ENCODE peak calls at places on chromosome 20, in seven cellular contexts. One of them, this sample, is unnamed.

GRCh38 chr20:45951474-45951873 is 17.0 kb downstream of the PCIF1 start:
- DNase-seq in neuronal stem cell: no peak
- DNase-seq in mesenchymal stem cell: no peak
- DNase-seq in mesendoderm: no peak
- DNase-seq in H9: no peak
- DNase-seq in IMR-90: no peak
- DNase-seq in trophoblast cell: no peak
- DNase-seq in this sample: no peak

GRCh38 chr20:41618807-41619294 is 674 bp upstream of the CHD6 start:
- DNase-seq in mesenchymal stem cell: peak; percentile 23
- DNase-seq in neuronal stem cell: no peak
- DNase-seq in trophoblast cell: peak; percentile 9
- DNase-seq in H9: no peak
- DNase-seq in IMR-90: no peak
- DNase-seq in mesendoderm: no peak
- DNase-seq in this sample: no peak

GRCh38 chr20:4326194-4327065 is 311.1 kb upstream of the RNF24 start:
- DNase-seq in H9: no peak
- DNase-seq in IMR-90: peak; percentile 4
- DNase-seq in mesenchymal stem cell: no peak
- DNase-seq in trophoblast cell: peak; percentile 91
- DNase-seq in mesendoderm: no peak
- DNase-seq in neuronal stem cell: no peak
- DNase-seq in this sample: no peak

GRCh38 chr20:56710577-56711465 is 81.7 kb downstream of the TFAP2C start:
- DNase-seq in mesendoderm: no peak
- DNase-seq in neuronal stem cell: no peak
- DNase-seq in trophoblast cell: no peak
- DNase-seq in IMR-90: peak; percentile 13
- DNase-seq in mesenchymal stem cell: peak; percentile 63
- DNase-seq in H9: no peak
- DNase-seq in this sample: no peak

GRCh38 chr20:45768479-45768878 is 23.2 kb downstream of the WFDC3 start:
- DNase-seq in IMR-90: no peak
- DNase-seq in neuronal stem cell: no peak
- DNase-seq in trophoblast cell: no peak
- DNase-seq in H9: no peak
- DNase-seq in mesenchymal stem cell: no peak
- DNase-seq in mesendoderm: no peak
- DNase-seq in this sample: no peak

GRCh38 chr20:10067305-10067704 is 32.5 kb downstream of the ANKEF1 start:
- DNase-seq in H9: no peak
- DNase-seq in mesenchymal stem cell: no peak
- DNase-seq in IMR-90: no peak
- DNase-seq in neuronal stem cell: no peak
- DNase-seq in trophoblast cell: no peak
- DNase-seq in mesendoderm: no peak
- DNase-seq in this sample: no peak

GRCh38 chr20:57283867-57284266 is 17.4 kb upstream of the BMP7 start:
- DNase-seq in mesendoderm: no peak
- DNase-seq in neuronal stem cell: no peak
- DNase-seq in mesenchymal stem cell: no peak
- DNase-seq in IMR-90: no peak
- DNase-seq in H9: no peak
- DNase-seq in trophoblast cell: no peak
- DNase-seq in this sample: no peak

GRCh38 chr20:60341062-60341461 is 382.8 kb downstream of the CDH26 start:
- DNase-seq in mesendoderm: no peak
- DNase-seq in IMR-90: no peak
- DNase-seq in H9: no peak
- DNase-seq in trophoblast cell: no peak
- DNase-seq in mesenchymal stem cell: no peak
- DNase-seq in neuronal stem cell: no peak
- DNase-seq in this sample: no peak

GRCh38 chr20:32282461-32282860 is 5.0 kb downstream of the KIF3B start:
- DNase-seq in IMR-90: no peak
- DNase-seq in mesendoderm: no peak
- DNase-seq in neuronal stem cell: no peak
- DNase-seq in trophoblast cell: no peak
- DNase-seq in mesenchymal stem cell: no peak
- DNase-seq in H9: no peak
- DNase-seq in this sample: no peak

GRCh38 chr20:1087311-1087710 is 31.1 kb upstream of the PSMF1 start:
- DNase-seq in neuronal stem cell: no peak
- DNase-seq in mesendoderm: no peak
- DNase-seq in H9: no peak
- DNase-seq in mesenchymal stem cell: no peak
- DNase-seq in trophoblast cell: no peak
- DNase-seq in IMR-90: no peak
- DNase-seq in this sample: no peak

GRCh38 chr20:13008761-13009681 is at the start of gene SPTLC3:
- DNase-seq in IMR-90: peak; percentile 36
- DNase-seq in mesendoderm: peak; percentile 85
- DNase-seq in mesenchymal stem cell: peak; percentile 38
- DNase-seq in neuronal stem cell: no peak
- DNase-seq in H9: peak; percentile 60
- DNase-seq in trophoblast cell: peak; percentile 98
- DNase-seq in this sample: no peak

GRCh38 chr20:52191132-52191435 is 495 bp downstream of the ZFP64 start:
- DNase-seq in mesendoderm: no peak
- DNase-seq in mesenchymal stem cell: peak; percentile 47
- DNase-seq in trophoblast cell: no peak
- DNase-seq in neuronal stem cell: no peak
- DNase-seq in H9: no peak
- DNase-seq in IMR-90: peak; percentile 7
- DNase-seq in this sample: no peak

GRCh38 chr20:63093966-63094766 is 87.4 kb upstream of the BHLHE23 start:
- DNase-seq in mesendoderm: no peak
- DNase-seq in mesenchymal stem cell: no peak
- DNase-seq in neuronal stem cell: no peak
- DNase-seq in IMR-90: no peak
- DNase-seq in H9: peak; percentile 22
- DNase-seq in trophoblast cell: no peak
- DNase-seq in this sample: peak; percentile 43

GRCh38 chr20:45911486-45912343 is at the start of gene PLTP:
- DNase-seq in trophoblast cell: no peak
- DNase-seq in neuronal stem cell: peak; percentile 78
- DNase-seq in IMR-90: peak; percentile 57
- DNase-seq in H9: peak; percentile 80
- DNase-seq in mesenchymal stem cell: peak; percentile 85
- DNase-seq in mesendoderm: peak; percentile 82
- DNase-seq in this sample: no peak

GRCh38 chr20:53793783-53794383 is 200.2 kb upstream of the ZNF217 start:
- DNase-seq in mesenchymal stem cell: no peak
- DNase-seq in IMR-90: no peak
- DNase-seq in neuronal stem cell: no peak
- DNase-seq in mesendoderm: no peak
- DNase-seq in H9: no peak
- DNase-seq in trophoblast cell: peak; percentile 73
- DNase-seq in this sample: no peak

GRCh38 chr20:53786445-53787267 is 193.0 kb upstream of the ZNF217 start:
- DNase-seq in neuronal stem cell: no peak
- DNase-seq in H9: no peak
- DNase-seq in mesendoderm: peak; percentile 27
- DNase-seq in trophoblast cell: no peak
- DNase-seq in mesenchymal stem cell: no peak
- DNase-seq in IMR-90: no peak
- DNase-seq in this sample: no peak

GRCh38 chr20:53788253-53789022 is 194.8 kb upstream of the ZNF217 start:
- DNase-seq in mesenchymal stem cell: no peak
- DNase-seq in neuronal stem cell: no peak
- DNase-seq in trophoblast cell: no peak
- DNase-seq in IMR-90: no peak
- DNase-seq in mesendoderm: no peak
- DNase-seq in H9: no peak
- DNase-seq in this sample: no peak

GRCh38 chr20:53792946-53793536 is 199.4 kb upstream of the ZNF217 start:
- DNase-seq in neuronal stem cell: no peak
- DNase-seq in mesenchymal stem cell: peak; percentile 25
- DNase-seq in mesendoderm: no peak
- DNase-seq in H9: no peak
- DNase-seq in IMR-90: no peak
- DNase-seq in trophoblast cell: no peak
- DNase-seq in this sample: no peak

DNA sequence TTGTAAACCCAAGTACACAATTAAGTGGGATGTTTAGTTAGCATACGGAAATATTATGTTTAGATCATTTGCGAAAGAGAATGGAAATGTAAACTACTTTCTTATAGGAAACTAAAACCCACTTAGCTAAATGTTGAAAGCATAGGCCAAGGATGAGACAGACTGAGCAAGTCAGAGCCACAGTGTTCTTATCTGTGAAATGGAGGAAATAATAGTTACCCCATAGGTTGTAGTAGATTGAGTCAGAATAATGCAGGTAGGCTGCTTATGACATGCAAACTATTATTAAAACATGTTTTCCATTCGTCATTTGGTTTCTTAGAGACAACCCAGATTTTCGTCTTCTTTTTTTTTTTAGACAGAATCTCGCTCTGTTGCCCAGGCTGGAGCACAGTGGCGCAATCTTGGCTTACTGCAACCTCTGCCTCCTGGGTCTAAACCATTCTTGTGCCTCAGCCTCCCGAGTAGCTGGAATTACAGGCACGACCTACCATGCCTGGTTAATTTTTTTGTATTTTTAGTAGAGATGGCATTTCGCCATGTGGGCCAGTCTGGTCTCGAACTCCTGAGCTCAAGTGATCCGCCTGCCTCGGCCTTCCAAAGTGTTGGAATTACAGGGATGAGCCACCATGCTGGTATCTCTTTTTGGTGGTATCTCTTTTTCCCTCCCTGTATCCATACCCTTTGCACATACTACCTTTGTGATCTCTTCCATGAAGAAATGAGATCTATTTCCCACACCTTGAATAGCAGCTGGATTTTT is 196.5 kb upstream of the ZNF217 start:
- DNase-seq in neuronal stem cell: no peak
- DNase-seq in mesendoderm: no peak
- DNase-seq in trophoblast cell: peak; percentile 94
- DNase-seq in mesenchymal stem cell: no peak
- DNase-seq in IMR-90: no peak
- DNase-seq in H9: no peak
- DNase-seq in this sample: no peak
- H4K8ac ChIP-seq in neuronal stem cell: no peak overlapping the region
- H4K8ac ChIP-seq in mesendoderm: no peak overlapping the region
- H4K8ac ChIP-seq in trophoblast cell: no peak overlapping the region
- H4K8ac ChIP-seq in mesenchymal stem cell: no peak overlapping the region
- H4K8ac ChIP-seq in IMR-90: no peak overlapping the region
- H4K8ac ChIP-seq in H9: no peak overlapping the region
- H4K8ac ChIP-seq in this sample: no peak overlapping the region

DNA sequence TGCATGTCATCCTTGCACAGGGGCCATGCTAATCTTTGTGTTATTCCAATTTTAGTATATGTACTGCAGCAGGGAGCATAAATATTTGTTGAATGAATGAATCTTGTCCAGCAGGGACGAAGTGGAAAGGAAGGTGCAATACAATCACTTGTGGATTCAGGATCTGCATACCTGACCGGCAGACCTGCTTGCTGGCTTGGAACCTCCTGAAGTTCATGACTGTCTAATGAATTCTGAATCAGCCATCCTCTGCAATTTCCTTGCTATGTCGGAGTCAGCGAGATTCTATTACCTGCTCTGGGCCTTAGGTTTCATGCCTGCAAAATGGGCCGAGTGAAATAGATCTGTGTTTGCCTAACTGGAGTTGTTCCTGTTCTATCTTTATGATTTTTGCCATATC is 17.4 kb upstream of the NCOA3 start:
- DNase-seq in IMR-90: no peak
- DNase-seq in neuronal stem cell: no peak
- DNase-seq in mesenchymal stem cell: no peak
- DNase-seq in trophoblast cell: no peak
- DNase-seq in mesendoderm: no peak
- DNase-seq in H9: no peak
- DNase-seq in this sample: no peak
- H4K8ac ChIP-seq in IMR-90: no peak overlapping the region
- H4K8ac ChIP-seq in neuronal stem cell: no peak overlapping the region
- H4K8ac ChIP-seq in mesenchymal stem cell: no peak overlapping the region
- H4K8ac ChIP-seq in trophoblast cell: no peak overlapping the region
- H4K8ac ChIP-seq in mesendoderm: no peak overlapping the region
- H4K8ac ChIP-seq in H9: no peak overlapping the region
- H4K8ac ChIP-seq in this sample: no peak overlapping the region

GRCh38 chr20:8755340-8756118 is 313.4 kb upstream of the PLCB4 start:
- DNase-seq in trophoblast cell: no peak
- DNase-seq in IMR-90: no peak
- DNase-seq in mesenchymal stem cell: no peak
- DNase-seq in H9: no peak
- DNase-seq in neuronal stem cell: no peak
- DNase-seq in mesendoderm: no peak
- DNase-seq in this sample: no peak
- H4K8ac ChIP-seq in trophoblast cell: no peak overlapping the region
- H4K8ac ChIP-seq in IMR-90: no peak overlapping the region
- H4K8ac ChIP-seq in mesenchymal stem cell: no peak overlapping the region
- H4K8ac ChIP-seq in H9: no peak overlapping the region
- H4K8ac ChIP-seq in neuronal stem cell: no peak overlapping the region
- H4K8ac ChIP-seq in mesendoderm: no peak overlapping the region
- H4K8ac ChIP-seq in this sample: no peak overlapping the region

GRCh38 chr20:49408705-49409104 is 73.8 kb downstream of the KCNB1 start:
- DNase-seq in neuronal stem cell: no peak
- DNase-seq in H9: no peak
- DNase-seq in trophoblast cell: no peak
- DNase-seq in IMR-90: no peak
- DNase-seq in mesenchymal stem cell: no peak
- DNase-seq in mesendoderm: no peak
- DNase-seq in this sample: no peak

GRCh38 chr20:49406666-49407065 is 75.8 kb downstream of the KCNB1 start:
- DNase-seq in mesenchymal stem cell: no peak
- DNase-seq in IMR-90: no peak
- DNase-seq in trophoblast cell: no peak
- DNase-seq in neuronal stem cell: no peak
- DNase-seq in H9: no peak
- DNase-seq in mesendoderm: no peak
- DNase-seq in this sample: no peak

GRCh38 chr20:49411221-49411925 is 71.1 kb downstream of the KCNB1 start:
- DNase-seq in neuronal stem cell: no peak
- DNase-seq in IMR-90: no peak
- DNase-seq in trophoblast cell: peak; percentile 29
- DNase-seq in mesenchymal stem cell: no peak
- DNase-seq in mesendoderm: no peak
- DNase-seq in H9: no peak
- DNase-seq in this sample: no peak

GRCh38 chr20:49412254-49412653 is 70.2 kb downstream of the KCNB1 start:
- DNase-seq in IMR-90: no peak
- DNase-seq in mesenchymal stem cell: no peak
- DNase-seq in mesendoderm: no peak
- DNase-seq in trophoblast cell: peak; percentile 31
- DNase-seq in H9: no peak
- DNase-seq in neuronal stem cell: no peak
- DNase-seq in this sample: no peak

DNA sequence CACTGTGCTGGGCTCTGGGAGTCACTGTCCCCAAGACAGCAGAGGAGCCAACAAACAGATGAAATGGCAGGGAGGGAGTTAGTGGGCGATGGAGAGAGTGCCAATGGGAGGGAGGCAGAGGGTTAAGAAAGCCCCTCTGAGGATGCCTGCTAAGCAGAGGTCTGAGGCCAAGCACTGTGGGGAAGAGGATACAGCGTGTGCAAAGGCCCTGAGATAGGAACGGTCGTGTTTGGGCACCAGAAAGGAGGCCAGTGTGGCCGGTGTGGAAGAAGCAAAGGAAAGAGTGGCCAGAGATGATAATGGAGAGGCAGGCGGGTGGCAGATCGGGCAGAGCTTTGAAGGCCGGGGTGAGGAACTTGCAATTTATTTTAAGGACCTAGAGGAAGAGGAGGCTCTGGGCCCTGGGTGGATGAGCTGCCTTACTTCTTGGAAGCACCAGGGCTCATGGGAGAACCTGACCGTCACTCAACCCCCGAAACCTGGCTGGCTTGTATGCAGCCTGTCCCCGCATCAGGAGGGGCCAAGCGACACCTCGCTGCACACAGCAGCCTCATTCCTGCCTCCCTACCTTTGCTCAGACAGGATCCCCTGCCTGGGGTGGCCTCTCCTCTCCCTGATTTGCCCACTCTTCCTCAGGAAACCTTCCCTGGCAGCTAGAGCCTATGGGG is 73.0 kb downstream of the KCNB1 start:
- DNase-seq in mesenchymal stem cell: no peak
- DNase-seq in neuronal stem cell: no peak
- DNase-seq in H9: no peak
- DNase-seq in IMR-90: no peak
- DNase-seq in mesendoderm: no peak
- DNase-seq in trophoblast cell: no peak
- DNase-seq in this sample: no peak
- H4K8ac ChIP-seq in mesenchymal stem cell: no peak overlapping the region
- H4K8ac ChIP-seq in neuronal stem cell: no peak overlapping the region
- H4K8ac ChIP-seq in H9: no peak overlapping the region
- H4K8ac ChIP-seq in IMR-90: no peak overlapping the region
- H4K8ac ChIP-seq in mesendoderm: no peak overlapping the region
- H4K8ac ChIP-seq in trophoblast cell: no peak overlapping the region
- H4K8ac ChIP-seq in this sample: no peak overlapping the region

This sample was measured in H1.